ENCODE peak calls at places on chromosomes 11 and 22, in six cellular contexts. V, K, F, X, P and D are unnamed samples.

GRCh38 chr11:114169321-114169749 is 109.8 kb downstream of the ZBTB16 start:
- DNase-seq in P (no peak), F (no peak), V (no peak), K (no peak), X (no peak), D (no peak)

GRCh38 chr11:120563698-120564572 is 52.4 kb downstream of the GRIK4 start:
- DNase-seq in P (peak; percentile 81), V (no peak), K (peak; percentile 42), F (no peak), X (peak; percentile 32), D (no peak)

GRCh38 chr11:104352036-104352435 is 188.1 kb upstream of the PDGFD start:
- DNase-seq in K (no peak), X (no peak), F (no peak), P (no peak), V (no peak), D (no peak)

GRCh38 chr22:23248583-23248982 is 68.3 kb downstream of the BCR start:
- DNase-seq in K (peak; percentile 63), V (no peak), F (peak; percentile 63), P (no peak), X (no peak), D (no peak)

GRCh38 chr11:43685483-43685882 is 4.9 kb downstream of the HSD17B12 start:
- DNase-seq in K (no peak), V (no peak), P (no peak), F (no peak), X (no peak), D (no peak)

GRCh38 chr11:113730887-113731726 is 25.0 kb upstream of the TMPRSS5 start:
- DNase-seq in V (peak; percentile 7), X (peak; percentile 16), K (peak; percentile 79), F (peak; percentile 64), P (no peak), D (peak; percentile 44)

GRCh38 chr11:132448334-132448995 is 1078.0 kb downstream of the NTM start:
- DNase-seq in P (no peak), K (no peak), X (no peak), V (no peak), F (no peak), D (no peak)

GRCh38 chr22:20080776-20081654 is 974 bp downstream of the DGCR8 start:
- DNase-seq in K (peak; percentile 17), F (peak; percentile 67), P (peak; percentile 56), X (no peak), V (peak; percentile 33), D (peak; percentile 41)

GRCh38 chr22:29727248-29727551 is 7.4 kb downstream of the CABP7 start:
- DNase-seq in P (peak; percentile 36), V (peak; percentile 30), X (no peak), F (peak; percentile 32), K (peak; percentile 37), D (no peak)

GRCh38 chr11:56307836-56308235 is 7.1 kb upstream of the OR8K3 start:
- DNase-seq in F (no peak), K (no peak), X (no peak), P (no peak), V (no peak), D (no peak)

GRCh38 chr11:8167796-8168195 is 1.0 kb downstream of the RIC3 start:
- DNase-seq in K (peak; percentile 37), P (no peak), F (peak; percentile 11), V (no peak), X (no peak), D (no peak)

GRCh38 chr22:31295831-31296230 is 3.5 kb upstream of the PIK3IP1 start:
- DNase-seq in K (no peak), V (no peak), F (peak; percentile 27), X (no peak), P (no peak), D (peak; percentile 70)

GRCh38 chr11:1078191-1078601 is 3.5 kb downstream of the MUC2 start:
- DNase-seq in X (no peak), F (no peak), V (no peak), K (no peak), P (no peak), D (no peak)

GRCh38 chr11:67665537-67666302 is 8.7 kb downstream of the ALDH3B2 start:
- DNase-seq in K (peak; percentile 23), X (no peak), V (peak; percentile 35), F (no peak), P (no peak), D (no peak)

GRCh38 chr11:131246589-131247164 is 123.7 kb upstream of the NTM start:
- DNase-seq in V (peak; percentile 1), X (peak; percentile 8), P (no peak), F (no peak), K (peak; percentile 80), D (no peak)

DNA sequence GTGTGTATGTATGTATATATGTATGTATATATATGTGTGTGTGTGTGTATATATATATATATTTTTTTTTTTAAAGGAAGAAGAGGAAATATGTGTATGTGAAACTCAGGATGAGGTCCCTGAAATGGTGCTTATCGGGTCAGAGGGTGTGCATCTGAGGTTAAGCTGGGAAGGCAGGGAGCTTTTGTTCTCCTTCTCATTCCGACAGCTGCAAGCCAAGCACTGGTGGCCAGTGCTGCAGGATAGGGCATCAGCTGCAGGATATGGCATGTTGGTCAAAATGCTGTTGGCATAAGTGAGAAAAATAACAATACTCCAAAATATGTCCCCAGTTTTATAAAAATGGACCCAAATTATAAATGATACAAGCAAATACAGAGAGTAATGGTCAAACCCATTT is 7.4 kb downstream of the SNRPD3 start:
- DNase-seq in K (no peak), X (no peak), V (no peak), F (no peak), P (no peak), D (no peak)
- H3K27ac ChIP-seq in K (peak overlapping the region; percentile 45), X (peak overlapping the region; percentile 16), V (no peak overlapping the region), F (no peak overlapping the region), P (no peak overlapping the region), D (no peak overlapping the region)

DNA sequence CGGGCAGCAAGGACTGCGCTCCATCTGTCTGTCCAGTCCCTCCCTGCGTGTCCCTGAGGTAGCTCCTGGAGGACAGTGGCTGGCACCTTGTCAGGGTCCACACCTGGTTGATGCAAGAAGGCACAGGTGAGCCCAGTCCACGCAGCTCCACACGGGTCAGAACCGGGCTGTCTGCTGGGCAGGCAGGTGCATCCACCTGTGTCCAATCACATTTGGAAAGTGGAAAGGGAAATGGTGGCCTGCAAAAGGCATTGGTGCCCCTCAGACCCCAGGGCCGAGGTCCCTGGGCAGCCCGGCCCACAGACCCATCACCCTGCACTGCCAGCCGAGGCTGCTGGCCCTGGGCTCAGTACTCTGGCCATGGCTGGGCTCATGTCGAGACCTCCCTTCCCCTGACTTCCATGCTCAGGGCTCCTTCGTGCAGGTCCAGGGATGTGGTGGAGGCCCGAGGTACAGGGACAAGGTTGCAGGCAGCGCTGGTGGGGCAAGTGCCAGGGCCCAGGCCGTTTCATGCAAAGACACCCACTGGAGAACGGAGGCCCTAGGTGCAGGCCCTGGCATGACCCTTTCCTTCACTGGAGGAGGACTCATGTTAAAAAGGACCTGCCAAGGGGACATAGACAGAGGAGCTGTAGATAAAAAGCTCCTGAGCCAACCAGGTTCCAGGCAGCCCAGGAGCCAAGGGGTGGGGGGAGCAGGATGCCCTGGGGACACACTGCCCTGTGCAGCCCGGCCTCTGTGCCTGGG is 38.9 kb upstream of the TH start:
- DNase-seq in X (peak; percentile 2), K (no peak), P (peak; percentile 6), F (no peak), V (no peak), D (no peak)
- TF ChIP-seq CTCF in X (no peak), K (no peak), P (no peak), F (no peak), V (no peak), D (no peak)

GRCh38 chr11:64093233-64094039 is 57.7 kb downstream of the FLRT1 start:
- DNase-seq in F (no peak), V (no peak), P (no peak), K (no peak), X (no peak), D (no peak)
- H3K4me1 ChIP-seq in F (peaks cover 35% of the 10 kb centered on the region), V (no peaks in the 10 kb centered on the region), P (peaks cover 8% of the 10 kb centered on the region), K (peaks cover 18% of the 10 kb centered on the region), X (no peaks in the 10 kb centered on the region), D (no peaks in the 10 kb centered on the region)

GRCh38 chr11:128690746-128691091 is 3.2 kb upstream of the FLI1 start:
- DNase-seq in V (no peak), K (no peak), P (no peak), F (no peak), X (no peak), D (no peak)

GRCh38 chr11:128689586-128689945 is 4.3 kb upstream of the FLI1 start:
- DNase-seq in F (no peak), X (no peak), V (no peak), P (no peak), K (no peak), D (no peak)

GRCh38 chr11:128691802-128692749 is 1.8 kb upstream of the FLI1 start:
- DNase-seq in F (no peak), X (no peak), P (no peak), K (no peak), V (no peak), D (no peak)

GRCh38 chr11:128688896-128689546 is 4.9 kb upstream of the FLI1 start:
- DNase-seq in X (no peak), K (no peak), P (no peak), F (no peak), V (no peak), D (no peak)

GRCh38 chr11:128689946-128690745 is 3.7 kb upstream of the FLI1 start:
- DNase-seq in V (no peak), P (no peak), K (peak; percentile 38), X (peak; percentile 55), F (no peak), D (no peak)
- H3K27ac ChIP-seq in V (no peak overlapping the region), P (no peak overlapping the region), K (no peak overlapping the region), X (peak overlapping the region; percentile 71), F (no peak overlapping the region), D (no peak overlapping the region)

GRCh38 chr22:49087163-49087562 is 740.5 kb downstream of the BRD1 start:
- DNase-seq in F (no peak), P (no peak), V (no peak), K (no peak), X (no peak), D (no peak)

GRCh38 chr22:49090853-49091135 is 736.9 kb downstream of the BRD1 start:
- DNase-seq in X (no peak), V (no peak), F (no peak), K (no peak), P (no peak), D (no peak)

GRCh38 chr22:49087716-49088660 is 739.7 kb downstream of the BRD1 start:
- DNase-seq in F (no peak), K (no peak), P (no peak), V (no peak), X (no peak), D (no peak)

GRCh38 chr22:49090061-49090852 is 737.4 kb downstream of the BRD1 start:
- DNase-seq in K (no peak), P (peak; percentile 2), X (no peak), V (no peak), F (no peak), D (no peak)

GRCh38 chr22:49088801-49089791 is 738.6 kb downstream of the BRD1 start:
- DNase-seq in X (no peak), V (no peak), P (peak; percentile 6), K (no peak), F (no peak), D (no peak)
- TF ChIP-seq CTCF in X (no peak), V (no peak), P (no peak), K (no peak), F (no peak), D (no peak)

GRCh38 chr22:24433868-24434471 is 6.6 kb downstream of the ADORA2A start:
- DNase-seq in P (no peak), K (no peak), F (peak; percentile 73), X (no peak), V (peak; percentile 92), D (no peak)
- H3K4me1 ChIP-seq in P (peaks cover 10% of the 10 kb centered on the region), K (no peaks in the 10 kb centered on the region), F (peaks cover 12% of the 10 kb centered on the region), X (peaks cover 68% of the 10 kb centered on the region), V (peaks cover 98% of the 10 kb centered on the region), D (peaks cover 7% of the 10 kb centered on the region)